ENCODE peak calls at places on chromosomes 12 and 14, in five cellular contexts. D is ovary; F is DND-41; H is lower lobe of right lung; N is CD4-positive, alpha-beta T cell. Z is an unnamed sample. For H3K27me3, the result is how much of the 10 kb centered on the place peaks cover.

GRCh38 chr14:27917896-27918295 is 848.7 kb upstream of the FOXG1 start:
- DNase-seq in D (no peak), F (no peak), N (no peak), H (no peak), Z (no peak)

GRCh38 chr14:32370720-32371119 is 41.6 kb downstream of the AKAP6 start:
- DNase-seq in D (no peak), H (no peak), N (no peak), F (no peak), Z (no peak)

GRCh38 chr12:94100254-94100653 is 48.1 kb upstream of the PLXNC1 start:
- DNase-seq in F (peak), D (no peak), N (no peak), H (no peak), Z (no peak)

GRCh38 chr14:32940066-32940651 is 1.5 kb downstream of the NPAS3 start:
- DNase-seq in H (no peak), N (no peak), F (no peak), D (no peak), Z (no peak)

GRCh38 chr14:39417014-39417413 is 15.2 kb downstream of the FBXO33 start:
- DNase-seq in H (no peak), D (no peak), N (no peak), F (no peak), Z (no peak)

GRCh38 chr12:24039113-24039525 is 89.6 kb upstream of the SOX5 start:
- DNase-seq in H (no peak), N (no peak), F (no peak), D (no peak), Z (no peak)

GRCh38 chr12:27105746-27106536 is 23.6 kb upstream of the C12orf71 start:
- DNase-seq in H (no peak), N (no peak), F (no peak), D (no peak), Z (no peak)

GRCh38 chr14:90512332-90512951 is 115.6 kb downstream of the CALM1 start:
- DNase-seq in F (no peak), H (peak), N (no peak), D (no peak), Z (no peak)

GRCh38 chr12:104886418-104887401 is 71.4 kb downstream of the SLC41A2 start:
- DNase-seq in H (no peak), D (no peak), F (no peak), N (no peak), Z (no peak)

GRCh38 chr12:14845350-14845750 is 2.0 kb upstream of the ART4 start:
- DNase-seq in F (peak), N (peak), H (no peak), D (peak), Z (no peak)

GRCh38 chr14:104342435-104343293 is 204.3 kb downstream of the KIF26A start:
- DNase-seq in F (no peak), N (no peak), H (no peak), D (no peak), Z (no peak)

GRCh38 chr12:114746297-114747074 is 62.5 kb upstream of the TBX3 start:
- DNase-seq in F (no peak), N (no peak), D (peak), H (no peak), Z (no peak)

GRCh38 chr12:9273276-9273675 is 65.1 kb upstream of the PZP start:
- DNase-seq in N (no peak), D (no peak), H (no peak), F (no peak), Z (no peak)

GRCh38 chr12:121883315-121883660 is 5.3 kb upstream of the PSMD9 start:
- DNase-seq in N (no peak), H (no peak), D (no peak), F (no peak), Z (no peak)
- H3K27me3 ChIP-seq in N (under half), H (under half), D (under half), F (under half), Z (under half)

DNA sequence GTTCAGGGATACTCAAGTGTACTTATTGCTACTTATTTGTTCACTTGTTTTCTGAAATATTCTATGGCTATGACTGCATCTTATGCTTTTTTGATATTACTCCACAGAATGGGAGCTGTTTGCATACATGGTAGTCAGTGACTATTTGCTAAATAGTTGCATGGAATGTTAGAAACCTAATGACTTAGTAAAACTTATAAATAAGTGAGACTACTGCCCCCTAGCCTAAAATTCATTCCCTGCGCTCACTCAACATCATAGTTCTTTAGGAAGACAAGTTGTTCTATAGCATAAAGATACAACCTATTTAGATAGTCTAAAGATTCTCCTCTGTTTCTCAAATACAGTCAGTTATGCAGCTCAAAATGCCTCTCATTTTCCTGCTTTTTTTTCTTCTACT is 305.5 kb downstream of the CEP128 start:
- DNase-seq in H (no peak), D (no peak), N (no peak), F (no peak), Z (no peak)
- TF ChIP-seq CTCF in H (no peak), D (no peak), N (no peak), F (peak), Z (no peak)

GRCh38 chr12:100896192-100896591 is 101.6 kb downstream of the ANO4 start:
- DNase-seq in N (no peak), H (no peak), F (no peak), D (no peak), Z (no peak)

GRCh38 chr12:100897240-100897639 is 102.7 kb downstream of the ANO4 start:
- DNase-seq in H (no peak), N (no peak), D (no peak), F (no peak), Z (no peak)

GRCh38 chr12:100899301-100899700 is 104.7 kb downstream of the ANO4 start:
- DNase-seq in H (no peak), F (no peak), D (no peak), N (no peak), Z (no peak)

GRCh38 chr12:100900808-100901207 is 106.2 kb downstream of the ANO4 start:
- DNase-seq in D (no peak), F (no peak), H (no peak), N (no peak), Z (no peak)

DNA sequence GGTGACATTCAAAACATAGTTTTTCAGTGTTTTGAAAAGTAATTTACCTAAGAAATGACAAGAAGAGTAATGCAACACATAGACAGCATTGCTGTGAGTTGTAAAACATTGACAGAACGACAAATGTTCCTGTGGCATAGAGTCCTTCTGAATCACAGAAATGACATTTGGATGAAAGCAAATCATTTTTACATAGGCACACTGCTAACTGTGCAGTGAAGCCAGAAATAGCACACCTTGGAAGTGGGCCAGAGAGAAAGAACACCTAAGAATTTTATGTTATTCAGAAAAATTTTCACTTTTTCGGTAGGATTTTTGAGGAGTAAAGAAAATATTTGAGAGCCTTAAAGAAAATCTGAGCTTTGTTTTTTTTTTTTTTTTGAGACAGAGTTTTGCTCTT is 100.6 kb downstream of the ANO4 start:
- DNase-seq in H (no peak), N (no peak), F (no peak), D (no peak), Z (no peak)
- H3K27me3 ChIP-seq in H (under half), N (under half), F (under half), D (under half), Z (under half)

DNA sequence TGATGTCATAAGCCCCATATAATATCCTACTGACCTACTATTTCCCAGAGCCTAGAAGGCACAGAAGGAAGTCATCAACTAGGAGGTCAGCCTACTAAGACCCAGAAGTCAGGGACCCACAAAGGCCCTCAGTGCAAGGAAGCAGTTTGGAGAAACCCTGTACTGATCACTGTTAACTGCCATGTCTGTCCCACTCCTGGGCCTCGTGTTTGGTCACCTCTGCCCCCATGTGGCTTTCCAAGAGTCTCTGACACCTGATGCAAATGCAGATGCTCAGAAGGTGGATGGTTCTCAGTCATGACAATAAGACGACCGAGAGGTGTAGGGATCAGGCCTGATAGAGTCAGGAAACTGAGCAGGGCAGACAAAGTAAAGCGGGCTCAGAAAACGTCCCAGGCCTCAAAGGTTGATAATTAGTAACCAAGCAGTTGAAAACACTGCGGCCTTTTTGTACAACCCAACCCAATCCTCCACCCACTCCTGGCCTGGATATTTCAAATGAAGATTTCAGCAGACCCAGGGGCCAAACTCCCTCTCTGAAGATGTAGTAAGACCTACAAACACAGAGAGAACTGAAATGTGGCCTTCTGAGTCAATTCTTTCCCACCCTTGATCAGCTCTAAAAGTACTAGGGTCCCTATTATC is 23.4 kb downstream of the PRKAB1 start:
- DNase-seq in F (no peak), H (no peak), D (no peak), N (no peak), Z (no peak)
- TF ChIP-seq CTCF in F (no peak), H (no peak), D (no peak), N (no peak), Z (no peak)

DNA sequence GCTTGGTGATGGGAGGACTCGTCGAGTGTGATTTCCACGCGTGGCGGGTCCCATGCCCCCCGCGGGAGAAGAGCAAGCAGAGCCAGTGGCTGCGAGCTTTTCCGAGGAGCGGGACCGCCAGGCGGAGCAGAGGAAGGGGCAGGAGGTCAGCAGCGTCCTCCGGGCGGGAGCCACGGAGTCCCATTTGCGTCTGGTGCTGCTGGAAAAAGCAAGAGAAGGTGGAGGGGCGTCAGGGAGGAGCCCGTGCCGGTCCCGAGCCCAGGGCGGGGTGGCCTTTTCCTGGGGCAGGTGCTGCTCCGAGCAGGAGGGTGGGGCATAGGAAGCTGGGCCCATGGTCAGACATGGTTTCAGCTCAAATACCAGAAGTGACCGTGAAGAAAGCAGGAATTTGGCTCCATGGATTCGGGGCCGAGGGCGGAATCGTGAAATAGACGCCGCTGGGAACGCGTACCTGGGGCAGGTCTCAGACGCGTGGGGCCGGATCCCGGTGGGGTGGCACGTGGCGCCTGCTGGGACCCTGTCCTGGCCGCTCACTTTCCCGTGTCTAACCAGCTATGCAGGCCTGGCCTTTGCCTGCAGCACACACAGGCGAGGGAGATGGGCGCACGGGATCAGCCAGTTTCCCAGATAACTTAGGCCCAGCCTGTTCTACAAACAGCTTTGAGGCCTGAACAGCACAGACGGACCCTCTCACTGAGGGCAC is 60.0 kb downstream of the GALNT9 start:
- DNase-seq in D (no peak), F (no peak), N (no peak), H (no peak), Z (no peak)
- H3K27me3 ChIP-seq in D (under half), F (under half), N (under half), H (under half), Z (under half)

DNA sequence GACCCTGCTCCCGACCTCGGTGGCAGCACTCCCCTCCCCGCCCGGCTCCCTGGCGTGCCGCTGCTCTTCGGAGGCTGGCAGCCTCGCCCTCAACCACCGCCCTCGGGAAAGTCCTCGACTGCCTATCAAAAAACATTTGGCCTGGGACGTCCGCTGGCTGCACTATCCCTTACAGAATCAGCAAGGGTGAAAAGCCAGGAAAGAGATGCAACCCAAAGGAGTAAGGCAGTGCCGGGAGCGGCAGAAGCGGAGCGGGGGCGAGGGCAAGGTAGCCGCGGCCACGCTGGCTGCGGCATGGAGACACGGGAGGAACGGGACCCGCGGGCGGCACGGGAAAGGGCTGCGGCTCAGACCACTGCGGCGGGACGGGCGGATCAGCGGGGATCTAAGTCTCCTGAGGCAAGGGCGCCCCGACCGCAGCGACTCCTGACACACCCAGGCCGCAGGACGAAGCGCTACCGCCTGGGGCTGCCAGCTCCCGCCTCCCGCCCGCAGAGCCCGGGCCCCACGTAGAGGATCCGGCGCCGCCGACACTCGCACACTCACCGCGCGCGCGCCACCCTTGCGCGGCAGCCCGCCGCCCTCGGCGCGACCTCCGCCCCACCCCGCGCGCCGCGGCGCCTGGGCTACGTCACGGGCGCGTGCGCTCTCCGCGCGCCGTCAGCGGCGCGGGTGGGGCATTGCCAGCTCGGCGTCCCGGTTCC is at the start of the genes BBOF1 and ENTPD5:
- DNase-seq in D (peak), F (peak), H (peak), N (peak), Z (peak)
- TF ChIP-seq CTCF in D (peak), F (peak), H (no peak), N (no peak), Z (no peak)

DNA sequence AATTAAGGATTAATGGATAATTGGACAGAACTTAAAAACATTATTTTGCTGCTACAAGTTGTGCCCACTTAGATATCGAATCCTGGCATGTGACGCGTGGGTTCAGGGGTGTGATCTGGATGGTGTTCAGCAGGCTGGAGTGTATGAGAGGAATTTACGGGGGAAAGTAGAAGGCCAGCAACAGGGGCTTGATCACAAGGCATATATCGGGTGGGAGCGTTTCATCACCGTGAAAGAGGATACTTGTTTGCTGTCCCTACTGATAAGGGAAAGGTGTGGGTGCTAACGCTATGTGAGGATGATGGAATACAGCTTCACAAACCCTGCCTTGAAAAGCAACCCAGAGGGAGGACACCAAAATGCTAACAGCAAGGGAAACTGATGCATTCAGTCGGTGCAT is 13.3 kb downstream of the HHIPL1 start:
- DNase-seq in D (no peak), N (no peak), H (no peak), F (no peak), Z (no peak)
- H3K27me3 ChIP-seq in D (under half), N (under half), H (under half), F (under half), Z (under half)

Z was measured in pancreas.